ENCODE peak calls at places on chromosome 16, in six cellular contexts. T is HCT116, W is GM23248, K is PC-3, Y is GM12878, P is MM.1S. Q is an unnamed sample.

GRCh38 chr16:69497876-69498596 is 67.7 kb upstream of the NFAT5 start:
- DNase-seq in P (no peak), T (no peak), Y (no peak), W (no peak), K (no peak), Q (no peak)

GRCh38 chr16:28321700-28322411 is 29.5 kb downstream of the SBK1 start:
- DNase-seq in K (peak; percentile 47), Y (no peak), W (peak; percentile 63), P (peak; percentile 41), T (peak; percentile 12), Q (no peak)

GRCh38 chr16:69187387-69187890 is 475 bp downstream of the SNTB2 start:
- DNase-seq in W (peak; percentile 73), P (peak; percentile 37), Y (no peak), K (peak; percentile 16), T (no peak), Q (no peak)

GRCh38 chr16:85349413-85350145 is 237.3 kb upstream of the CIBAR2 start:
- DNase-seq in T (no peak), P (no peak), W (no peak), K (no peak), Y (no peak), Q (no peak)

GRCh38 chr16:15509051-15509592 is 74.7 kb downstream of the BMERB1 start:
- DNase-seq in T (no peak), Y (no peak), K (no peak), P (no peak), W (no peak), Q (no peak)

GRCh38 chr16:90077757-90078593 is 844 bp upstream of the PRDM7 start:
- DNase-seq in K (peak; percentile 4), P (peak; percentile 60), Y (no peak), T (no peak), W (peak; percentile 62), Q (no peak)

GRCh38 chr16:48335961-48336360 is 49.3 kb downstream of the SIAH1 start:
- DNase-seq in W (peak; percentile 54), P (no peak), T (no peak), K (no peak), Y (no peak), Q (no peak)

GRCh38 chr16:67547423-67548264 is 14.7 kb upstream of the CTCF start:
- DNase-seq in K (no peak), P (peak; percentile 95), Y (no peak), T (no peak), W (no peak), Q (no peak)

GRCh38 chr16:23670137-23670776 is 8.4 kb upstream of the PLK1 start:
- DNase-seq in P (no peak), Y (peak; percentile 77), W (peak; percentile 93), T (no peak), K (peak; percentile 85), Q (no peak)

GRCh38 chr16:3022208-3022696 is 1.5 kb downstream of the HCFC1R1 start:
- DNase-seq in Y (no peak), W (peak; percentile 98), T (peak; percentile 82), K (peak; percentile 89), P (no peak), Q (no peak)

GRCh38 chr16:85872666-85873561 is 26.0 kb upstream of the IRF8 start:
- DNase-seq in K (no peak), Y (no peak), W (no peak), P (no peak), T (no peak), Q (no peak)

GRCh38 chr16:4373356-4373908 is 1.8 kb downstream of the VASN start:
- DNase-seq in W (peak; percentile 67), Y (no peak), K (peak; percentile 47), P (no peak), T (no peak), Q (no peak)

GRCh38 chr16:87851141-87851587 is 18.1 kb downstream of the SLC7A5 start:
- DNase-seq in T (no peak), Y (no peak), W (no peak), P (no peak), K (no peak), Q (no peak)
- H3K36me3 ChIP-seq in T (peaks cover 19% of the 10 kb centered on the region), Y (peaks cover 59% of the 10 kb centered on the region), W (peaks cover 24% of the 10 kb centered on the region), P (no peaks in the 10 kb centered on the region), K (peaks cover 55% of the 10 kb centered on the region), Q (peaks cover 46% of the 10 kb centered on the region)

GRCh38 chr16:87784812-87785211 is 19.0 kb upstream of the KLHDC4 start:
- DNase-seq in K (no peak), Y (no peak), W (peak; percentile 34), P (no peak), T (no peak), Q (no peak)

GRCh38 chr16:87780385-87780989 is 14.7 kb upstream of the KLHDC4 start:
- DNase-seq in T (no peak), Y (peak; percentile 87), W (peak; percentile 25), P (peak; percentile 47), K (no peak), Q (no peak)

GRCh38 chr16:87778476-87778829 is 12.7 kb upstream of the KLHDC4 start:
- DNase-seq in Y (no peak), P (no peak), K (no peak), T (no peak), W (no peak), Q (no peak)

DNA sequence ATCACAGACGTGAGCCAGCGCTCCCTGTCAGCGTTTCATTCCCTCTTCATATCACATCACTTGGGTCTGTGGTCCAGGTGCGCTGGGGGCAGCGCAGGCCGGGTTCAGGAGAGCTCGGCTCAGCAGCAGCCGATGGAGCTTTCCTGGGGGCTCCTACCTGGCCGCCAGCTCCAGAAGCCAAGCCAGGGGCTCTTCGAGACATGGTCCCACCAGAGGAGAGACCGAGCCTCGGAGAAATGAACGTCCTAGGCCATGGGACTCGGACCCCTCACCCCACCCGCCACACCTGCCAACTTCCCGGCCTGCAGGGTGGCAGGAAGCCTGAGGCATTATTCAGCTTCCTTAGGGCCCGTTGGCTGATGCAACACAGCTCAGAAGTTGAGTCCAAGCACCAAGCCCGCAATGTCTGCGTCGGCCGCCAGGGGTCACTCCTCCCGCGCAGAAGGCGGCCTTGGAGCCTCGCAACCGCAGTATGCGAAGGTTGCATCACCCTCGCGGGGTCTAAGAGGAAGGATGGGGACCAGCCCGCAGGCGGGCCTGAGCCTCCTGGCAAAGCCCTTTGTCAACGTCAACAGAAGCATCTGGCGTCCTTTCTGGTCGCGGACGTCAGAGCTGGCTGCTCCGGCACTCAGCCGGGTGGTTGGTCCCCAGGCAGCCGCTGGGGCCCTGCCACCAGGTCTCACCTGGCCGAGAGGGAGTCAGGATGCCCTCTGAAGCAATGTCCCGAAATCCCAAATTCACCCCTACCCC is 13.2 kb upstream of the KLHDC4 start:
- DNase-seq in K (peak; percentile 85), P (peak; percentile 77), Y (peak; percentile 80), W (peak; percentile 95), T (peak; percentile 94), Q (no peak)
- H3K27ac ChIP-seq in K (peak overlapping the region; percentile 44), P (peak overlapping the region; percentile 76), Y (peak overlapping the region; percentile 72), W (peak overlapping the region; percentile 62), T (peak overlapping the region; percentile 72), Q (peak overlapping the region; percentile 87)

GRCh38 chr16:49651980-49652379 is 203.9 kb downstream of the ZNF423 start:
- DNase-seq in P (no peak), T (no peak), K (no peak), Y (no peak), W (no peak), Q (no peak)
- H3K9ac ChIP-seq in P (no peak overlapping the region), T (no peak overlapping the region), K (no peak overlapping the region), Y (no peak overlapping the region), W (peak overlapping the region; percentile 67), Q (no peak overlapping the region)

GRCh38 chr16:1817276-1817589 is 9.4 kb downstream of the HAGH start:
- DNase-seq in Y (no peak), T (no peak), W (no peak), K (no peak), P (no peak), Q (no peak)
- H3K36me3 ChIP-seq in Y (no peaks in the 10 kb centered on the region), T (peaks cover 2% of the 10 kb centered on the region), W (no peaks in the 10 kb centered on the region), K (peaks cover 4% of the 10 kb centered on the region), P (no peaks in the 10 kb centered on the region), Q (no peaks in the 10 kb centered on the region)

GRCh38 chr16:1157639-1158455 is 4.9 kb downstream of the CACNA1H start:
- DNase-seq in W (no peak), T (no peak), K (no peak), P (no peak), Y (no peak), Q (no peak)

GRCh38 chr16:1158456-1159324 is 5.8 kb downstream of the CACNA1H start:
- DNase-seq in W (peak; percentile 41), Y (no peak), T (no peak), P (no peak), K (no peak), Q (no peak)

GRCh38 chr16:1160773-1161348 is 8.0 kb downstream of the CACNA1H start:
- DNase-seq in W (no peak), K (no peak), T (no peak), Y (no peak), P (no peak), Q (no peak)

GRCh38 chr16:1159973-1160772 is 7.3 kb downstream of the CACNA1H start:
- DNase-seq in W (no peak), Y (no peak), T (no peak), P (no peak), K (peak; percentile 15), Q (no peak)

GRCh38 chr16:1159325-1159972 is 6.5 kb downstream of the CACNA1H start:
- DNase-seq in P (no peak), T (no peak), K (no peak), W (no peak), Y (no peak), Q (no peak)
- H3K27ac ChIP-seq in P (no peak overlapping the region), T (no peak overlapping the region), K (no peak overlapping the region), W (no peak overlapping the region), Y (no peak overlapping the region), Q (no peak overlapping the region)

GRCh38 chr16:57374067-57374534 is 1.8 kb downstream of the CX3CL1 start:
- DNase-seq in K (no peak), W (peak; percentile 49), P (no peak), T (no peak), Y (no peak), Q (no peak)

GRCh38 chr16:57372372-57373116 is at the start of gene CX3CL1:
- DNase-seq in T (no peak), P (no peak), W (peak; percentile 61), Y (no peak), K (no peak), Q (no peak)

GRCh38 chr16:57373117-57373947 is 1.0 kb downstream of the CX3CL1 start:
- DNase-seq in T (no peak), K (no peak), W (no peak), P (no peak), Y (no peak), Q (no peak)

GRCh38 chr16:57367111-57367752 is 5.1 kb upstream of the CX3CL1 start:
- DNase-seq in Y (no peak), P (no peak), W (peak; percentile 54), T (no peak), K (peak; percentile 70), Q (no peak)

GRCh38 chr16:57371494-57372371 is 557 bp upstream of the CX3CL1 start:
- DNase-seq in Y (no peak), W (no peak), P (no peak), T (no peak), K (no peak), Q (no peak)
- H3K9ac ChIP-seq in Y (no peak overlapping the region), W (no peak overlapping the region), P (no peak overlapping the region), T (no peak overlapping the region), K (no peak overlapping the region), Q (no peak overlapping the region)